ENCODE peak calls at places on chromosomes 4 and X, in four cellular contexts. B, I, C and S are unnamed samples.

GRCh38 chrX:136781180-136781797 is 557 bp upstream of the ARHGEF6 start:
- DNase-seq in B (peak; percentile 19), I (no peak), C (peak; percentile 33), S (no peak)

GRCh38 chr4:73883306-73883705 is 14.1 kb downstream of the CXCL1 start:
- DNase-seq in B (peak; percentile 43), I (no peak), C (peak; percentile 43), S (no peak)

GRCh38 chr4:145507636-145508035 is 26.0 kb downstream of the SMAD1 start:
- DNase-seq in B (peak; percentile 39), I (no peak), C (no peak), S (no peak)

GRCh38 chrX:49102221-49102620 is 21.3 kb downstream of the GPKOW start:
- DNase-seq in B (no peak), I (no peak), C (no peak), S (no peak)

GRCh38 chrX:118644378-118644777 is 83.0 kb upstream of the IL13RA1 start:
- DNase-seq in B (peak; percentile 59), I (no peak), C (no peak), S (no peak)

GRCh38 chrX:1427756-1428155 is 25.0 kb downstream of the ASMTL start:
- DNase-seq in B (no peak), I (no peak), C (no peak), S (no peak)

GRCh38 chr4:16819652-16820051 is 78.8 kb downstream of the LDB2 start:
- DNase-seq in B (no peak), I (no peak), C (no peak), S (no peak)

GRCh38 chr4:92304073-92304472 is 307 bp downstream of the GRID2 start:
- DNase-seq in B (no peak), I (no peak), C (no peak), S (no peak)

DNA sequence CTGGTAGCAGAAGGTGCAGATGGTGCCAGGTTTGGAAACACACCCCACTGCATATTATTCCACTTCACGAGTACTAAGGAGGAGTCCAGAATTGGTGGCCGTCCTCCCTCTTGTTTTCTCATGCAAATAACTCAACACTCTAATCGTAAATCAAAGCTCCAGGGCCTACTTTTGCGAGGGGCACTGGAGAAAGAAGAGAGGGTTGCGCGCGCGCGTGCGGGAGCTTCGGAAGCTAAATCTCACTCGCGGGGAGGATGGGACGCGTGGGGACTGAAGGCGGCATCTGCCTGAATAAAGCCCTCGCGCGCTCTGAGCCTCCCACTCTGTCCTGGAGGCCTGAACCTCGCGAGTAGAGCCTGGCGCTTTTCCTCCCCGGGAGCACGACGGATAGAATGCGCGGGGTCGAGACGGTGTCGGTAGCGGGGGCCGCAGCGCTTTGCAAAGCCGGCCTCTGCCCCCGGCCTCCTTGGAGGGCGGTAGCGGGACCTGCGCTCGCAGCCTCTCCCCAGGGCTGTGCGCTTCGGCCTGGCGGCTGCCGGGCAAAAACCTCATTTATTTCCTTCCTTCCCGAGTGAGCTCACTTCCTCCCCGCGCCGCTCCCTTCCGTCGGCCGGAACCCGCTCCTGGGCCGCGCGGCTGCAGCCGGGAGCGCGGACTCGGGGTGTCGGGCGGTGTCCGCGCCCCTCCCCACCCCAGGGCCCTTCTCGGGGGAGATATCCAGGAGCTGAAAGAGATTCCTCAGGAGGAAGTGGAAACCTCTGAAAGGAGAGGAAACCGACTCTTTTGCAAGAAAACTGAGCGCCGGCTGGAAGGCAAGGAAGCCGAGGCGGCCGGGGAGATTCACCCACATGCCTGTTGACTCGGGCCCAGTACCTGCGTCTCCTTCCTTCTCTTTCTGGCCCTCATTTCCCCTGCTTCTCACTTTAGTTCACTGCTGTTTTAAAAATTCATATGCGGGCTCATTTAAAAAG is 20.7 kb downstream of the HAND2 start:
- DNase-seq in B (peak; percentile 53), I (peak; percentile 78), C (no peak), S (no peak)
- H3K27ac ChIP-seq in B (no peak overlapping the region), I (no peak overlapping the region), C (no peak overlapping the region), S (no peak overlapping the region)

GRCh38 chr4:152937535-152938236 is 1.6 kb downstream of the FHDC1 start:
- DNase-seq in B (peak; percentile 33), I (peak; percentile 72), C (peak; percentile 20), S (peak; percentile 10)
- H3K27ac ChIP-seq in B (no peak overlapping the region), I (no peak overlapping the region), C (no peak overlapping the region), S (no peak overlapping the region)

DNA sequence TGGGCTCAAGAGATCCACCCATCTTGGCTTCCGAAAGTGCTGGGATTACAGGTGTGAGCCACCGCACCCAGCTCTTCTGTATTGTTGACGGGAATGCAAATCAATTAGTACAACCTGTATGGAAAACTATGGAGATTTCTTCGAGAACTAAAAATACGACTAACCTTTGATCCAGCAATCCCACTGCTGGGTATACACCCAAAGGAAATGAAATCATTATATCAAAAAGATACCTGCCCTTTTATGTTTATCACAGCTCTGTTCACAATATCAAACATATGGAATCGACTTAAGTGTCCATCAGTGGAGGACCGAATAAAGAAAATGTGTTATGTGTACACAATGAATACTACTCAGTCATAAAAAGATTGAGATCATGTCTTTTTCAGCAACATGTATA is 49.3 kb downstream of the ELOVL6 start:
- DNase-seq in B (no peak), I (no peak), C (no peak), S (no peak)
- H3K27ac ChIP-seq in B (no peak overlapping the region), I (no peak overlapping the region), C (no peak overlapping the region), S (no peak overlapping the region)

GRCh38 chrX:153820601-153821000 is 9.7 kb downstream of the PDZD4 start:
- DNase-seq in B (no peak), I (peak; percentile 42), C (peak; percentile 16), S (no peak)
- H3K27ac ChIP-seq in B (no peak overlapping the region), I (no peak overlapping the region), C (no peak overlapping the region), S (no peak overlapping the region)

GRCh38 chr4:163621844-163622243 is 127.4 kb downstream of the TMA16 start:
- DNase-seq in B (no peak), I (no peak), C (no peak), S (no peak)
- H3K27ac ChIP-seq in B (no peak overlapping the region), I (no peak overlapping the region), C (no peak overlapping the region), S (no peak overlapping the region)

DNA sequence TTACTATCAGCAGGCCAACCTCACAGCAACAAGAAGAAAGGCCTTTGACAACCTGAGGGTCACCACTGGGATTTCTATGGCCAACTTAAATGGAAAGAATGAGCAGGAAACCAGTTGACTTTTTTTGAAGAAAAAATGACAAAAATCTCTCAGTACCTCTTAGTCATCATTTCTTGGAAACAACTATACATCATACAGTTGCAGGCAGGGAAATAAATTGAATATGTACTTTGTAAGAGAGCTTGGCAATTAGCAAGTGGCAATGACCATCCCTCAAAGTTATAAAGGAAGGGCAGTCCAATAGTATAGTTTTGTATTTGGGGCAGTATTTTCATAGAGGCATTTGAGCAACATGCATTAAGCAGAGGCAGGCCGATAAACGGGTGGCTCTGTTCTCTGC is 83.4 kb upstream of the AMELX start:
- DNase-seq in B (no peak), I (no peak), C (no peak), S (no peak)
- H3K27ac ChIP-seq in B (no peak overlapping the region), I (no peak overlapping the region), C (no peak overlapping the region), S (no peak overlapping the region)